ENCODE peak calls at places on chromosomes 2 and 18, in six cellular contexts. G, Y, I, B, S and L are unnamed samples.

GRCh38 chr2:127155901-127156300 is 48.9 kb upstream of the BIN1 start:
- DNase-seq in G (no peak), Y (no peak), I (no peak), B (peak), S (no peak), L (no peak)

GRCh38 chr2:11406492-11407381 is 59.2 kb downstream of the E2F6 start:
- DNase-seq in G (no peak), Y (no peak), I (peak), B (peak), S (peak), L (no peak)

GRCh38 chr2:75276093-75277055 is 77.1 kb upstream of the TACR1 start:
- DNase-seq in G (no peak), Y (no peak), I (no peak), B (no peak), S (peak), L (no peak)

GRCh38 chr2:215775106-215775505 is 238.2 kb downstream of the MREG start:
- DNase-seq in G (no peak), Y (no peak), I (no peak), B (no peak), S (no peak), L (no peak)

GRCh38 chr2:191950132-191950885 is 103.4 kb upstream of the CAVIN2 start:
- DNase-seq in G (no peak), Y (no peak), I (no peak), B (peak), S (no peak), L (no peak)

GRCh38 chr2:221276033-221276432 is 296.1 kb downstream of the EPHA4 start:
- DNase-seq in G (no peak), Y (no peak), I (no peak), B (no peak), S (no peak), L (no peak)

GRCh38 chr2:162967137-162967536 is 128.6 kb upstream of the KCNH7 start:
- DNase-seq in G (no peak), Y (no peak), I (no peak), B (no peak), S (no peak), L (no peak)

GRCh38 chr18:32049393-32050161 is 31.0 kb downstream of the RNF125 start:
- DNase-seq in G (no peak), Y (peak), I (no peak), B (peak), S (no peak), L (no peak)

GRCh38 chr18:59437851-59438250 is 78.8 kb upstream of the LMAN1 start:
- DNase-seq in G (no peak), Y (no peak), I (no peak), B (no peak), S (no peak), L (no peak)

GRCh38 chr2:224405841-224406370 is 4.0 kb upstream of the FAM124B start:
- DNase-seq in G (no peak), Y (no peak), I (no peak), B (no peak), S (no peak), L (no peak)

GRCh38 chr2:27211241-27211942 is 449 bp upstream of the ATRAID start:
- DNase-seq in G (no peak), Y (peak), I (no peak), B (peak), S (peak), L (peak)

GRCh38 chr2:37877457-37878315 is 47.4 kb upstream of the RMDN2 start:
- DNase-seq in G (no peak), Y (peak), I (no peak), B (peak), S (peak), L (peak)

GRCh38 chr18:56066524-56067215 is 478.7 kb upstream of the TCF4 start:
- DNase-seq in G (no peak), Y (no peak), I (no peak), B (no peak), S (no peak), L (no peak)

GRCh38 chr2:7133521-7133920 is 216.3 kb downstream of the RNF144A start:
- DNase-seq in G (peak), Y (no peak), I (no peak), B (no peak), S (no peak), L (peak)

GRCh38 chr2:239121600-239122012 is 273.7 kb downstream of the TWIST2 start:
- DNase-seq in G (no peak), Y (no peak), I (no peak), B (no peak), S (no peak), L (no peak)

GRCh38 chr2:158772306-158773078 is 22.6 kb upstream of the DAPL1 start:
- DNase-seq in G (no peak), Y (no peak), I (no peak), B (no peak), S (no peak), L (no peak)

GRCh38 chr2:113167115-113167932 is 6.4 kb upstream of the PSD4 start:
- DNase-seq in G (no peak), Y (no peak), I (no peak), B (no peak), S (no peak), L (no peak)

GRCh38 chr2:230893881-230894781 is 29.4 kb downstream of the ITM2C start:
- DNase-seq in G (no peak), Y (peak), I (no peak), B (no peak), S (no peak), L (no peak)

GRCh38 chr2:142724186-142724585 is 153.3 kb upstream of the KYNU start:
- DNase-seq in G (no peak), Y (no peak), I (no peak), B (no peak), S (no peak), L (no peak)

GRCh38 chr2:219451626-219452360 is 17.1 kb downstream of the SPEG start:
- DNase-seq in G (no peak), Y (no peak), I (no peak), B (no peak), S (no peak), L (no peak)

GRCh38 chr2:239910404-239910803 is 114.7 kb downstream of the NDUFA10 start:
- DNase-seq in G (no peak), Y (no peak), I (no peak), B (no peak), S (no peak), L (no peak)

GRCh38 chr2:10378189-10378588 is 69.9 kb downstream of the ODC1 start:
- DNase-seq in G (no peak), Y (peak), I (no peak), B (no peak), S (no peak), L (no peak)

GRCh38 chr2:239789711-239790110 is 235.4 kb downstream of the NDUFA10 start:
- DNase-seq in G (no peak), Y (no peak), I (no peak), B (no peak), S (no peak), L (no peak)

GRCh38 chr2:161613161-161613560 is 11.1 kb upstream of the SLC4A10 start:
- DNase-seq in G (no peak), Y (no peak), I (no peak), B (no peak), S (no peak), L (no peak)

GRCh38 chr2:45390433-45390832 is 220.6 kb downstream of the SRBD1 start:
- DNase-seq in G (no peak), Y (no peak), I (no peak), B (no peak), S (no peak), L (no peak)

GRCh38 chr2:239184179-239184578 is 216.6 kb downstream of the HDAC4 start:
- DNase-seq in G (peak), Y (no peak), I (no peak), B (no peak), S (no peak), L (no peak)

GRCh38 chr2:120108049-120108448 is 95.2 kb downstream of the EPB41L5 start:
- DNase-seq in G (no peak), Y (no peak), I (peak), B (peak), S (peak), L (peak)

GRCh38 chr2:119704670-119705120 is 25.7 kb downstream of the TMEM177 start:
- DNase-seq in G (no peak), Y (no peak), I (no peak), B (no peak), S (no peak), L (no peak)

GRCh38 chr2:26346454-26347053 is at the start of gene ADGRF3:
- DNase-seq in G (peak), Y (peak), I (no peak), B (peak), S (no peak), L (peak)

GRCh38 chr18:57863706-57864105 is 60.6 kb upstream of the ATP8B1 start:
- DNase-seq in G (no peak), Y (no peak), I (no peak), B (no peak), S (no peak), L (no peak)

GRCh38 chr2:206328979-206329378 is 54.5 kb downstream of the ZDBF2 start:
- DNase-seq in G (no peak), Y (no peak), I (no peak), B (no peak), S (no peak), L (no peak)

GRCh38 chr2:216648105-216648504 is 14.9 kb downstream of the IGFBP2 start:
- DNase-seq in G (no peak), Y (no peak), I (no peak), B (no peak), S (no peak), L (no peak)

GRCh38 chr2:217892560-217892959 is 110.2 kb downstream of the TNS1 start:
- DNase-seq in G (no peak), Y (no peak), I (no peak), B (no peak), S (no peak), L (no peak)

GRCh38 chr2:133605031-133605773 is 36.9 kb upstream of the NCKAP5 start:
- DNase-seq in G (no peak), Y (no peak), I (no peak), B (peak), S (no peak), L (no peak)

GRCh38 chr2:222572761-222573174 is 83.1 kb downstream of the FARSB start:
- DNase-seq in G (no peak), Y (no peak), I (peak), B (peak), S (no peak), L (no peak)

GRCh38 chr2:42141687-42142475 is 27.3 kb upstream of the EML4 start:
- DNase-seq in G (no peak), Y (no peak), I (peak), B (peak), S (no peak), L (peak)